ENCODE peak calls at places on chromosome 14, in seven cellular contexts. One of them, this sample, is unnamed.

GRCh38 chr14:72852194-72852593 is 41.7 kb downstream of the DPF3 start:
- DNase-seq in foreskin fibroblast: no peak
- DNase-seq in GM23338: no peak
- DNase-seq in tibial artery: no peak
- DNase-seq in MM.1S: no peak
- DNase-seq in fibroblast of villous mesenchyme: no peak
- DNase-seq in activated CD8-positive, alpha-beta T cell treated with anti-CD3 and anti-CD28 coated beads for 36 hours: no peak
- DNase-seq in this sample: no peak

GRCh38 chr14:90061849-90062794 is at the start of gene KCNK13:
- DNase-seq in foreskin fibroblast: peak
- DNase-seq in GM23338: peak
- DNase-seq in tibial artery: no peak
- DNase-seq in MM.1S: no peak
- DNase-seq in fibroblast of villous mesenchyme: no peak
- DNase-seq in activated CD8-positive, alpha-beta T cell treated with anti-CD3 and anti-CD28 coated beads for 36 hours: peak
- DNase-seq in this sample: no peak

GRCh38 chr14:99040047-99040446 is 231.9 kb downstream of the BCL11B start:
- DNase-seq in foreskin fibroblast: no peak
- DNase-seq in GM23338: no peak
- DNase-seq in tibial artery: no peak
- DNase-seq in MM.1S: no peak
- DNase-seq in fibroblast of villous mesenchyme: no peak
- DNase-seq in activated CD8-positive, alpha-beta T cell treated with anti-CD3 and anti-CD28 coated beads for 36 hours: no peak
- DNase-seq in this sample: no peak

GRCh38 chr14:64278458-64278857 is 15.7 kb downstream of the ESR2 start:
- DNase-seq in foreskin fibroblast: no peak
- DNase-seq in GM23338: peak
- DNase-seq in tibial artery: no peak
- DNase-seq in MM.1S: no peak
- DNase-seq in fibroblast of villous mesenchyme: no peak
- DNase-seq in activated CD8-positive, alpha-beta T cell treated with anti-CD3 and anti-CD28 coated beads for 36 hours: no peak
- DNase-seq in this sample: no peak

GRCh38 chr14:56150018-56150417 is 31.8 kb downstream of the PELI2 start:
- DNase-seq in foreskin fibroblast: no peak
- DNase-seq in GM23338: no peak
- DNase-seq in tibial artery: no peak
- DNase-seq in MM.1S: no peak
- DNase-seq in fibroblast of villous mesenchyme: no peak
- DNase-seq in activated CD8-positive, alpha-beta T cell treated with anti-CD3 and anti-CD28 coated beads for 36 hours: no peak
- DNase-seq in this sample: no peak

GRCh38 chr14:106185837-106186233 is 659.5 kb downstream of the TMEM121 start:
- DNase-seq in foreskin fibroblast: no peak
- DNase-seq in GM23338: no peak
- DNase-seq in tibial artery: no peak
- DNase-seq in MM.1S: no peak
- DNase-seq in fibroblast of villous mesenchyme: no peak
- DNase-seq in activated CD8-positive, alpha-beta T cell treated with anti-CD3 and anti-CD28 coated beads for 36 hours: peak
- DNase-seq in this sample: no peak

GRCh38 chr14:99479903-99480855 is 480 bp downstream of the SETD3 start:
- DNase-seq in foreskin fibroblast: peak
- DNase-seq in GM23338: peak
- DNase-seq in tibial artery: peak
- DNase-seq in MM.1S: no peak
- DNase-seq in fibroblast of villous mesenchyme: peak
- DNase-seq in activated CD8-positive, alpha-beta T cell treated with anti-CD3 and anti-CD28 coated beads for 36 hours: peak
- DNase-seq in this sample: peak

GRCh38 chr14:61560323-61560722 is 135.0 kb upstream of the HIF1A start:
- DNase-seq in foreskin fibroblast: no peak
- DNase-seq in GM23338: no peak
- DNase-seq in tibial artery: no peak
- DNase-seq in MM.1S: no peak
- DNase-seq in fibroblast of villous mesenchyme: peak
- DNase-seq in activated CD8-positive, alpha-beta T cell treated with anti-CD3 and anti-CD28 coated beads for 36 hours: no peak
- DNase-seq in this sample: no peak

GRCh38 chr14:94548999-94549985 is 11.9 kb upstream of the SERPINA4 start:
- DNase-seq in foreskin fibroblast: peak
- DNase-seq in GM23338: peak
- DNase-seq in tibial artery: peak
- DNase-seq in MM.1S: peak
- DNase-seq in fibroblast of villous mesenchyme: peak
- DNase-seq in activated CD8-positive, alpha-beta T cell treated with anti-CD3 and anti-CD28 coated beads for 36 hours: peak
- DNase-seq in this sample: no peak

GRCh38 chr14:67705211-67705610 is 3.5 kb downstream of the RDH12 start:
- DNase-seq in foreskin fibroblast: no peak
- DNase-seq in GM23338: no peak
- DNase-seq in tibial artery: no peak
- DNase-seq in MM.1S: no peak
- DNase-seq in fibroblast of villous mesenchyme: no peak
- DNase-seq in activated CD8-positive, alpha-beta T cell treated with anti-CD3 and anti-CD28 coated beads for 36 hours: no peak
- DNase-seq in this sample: no peak

GRCh38 chr14:67704484-67705089 is 2.9 kb downstream of the RDH12 start:
- DNase-seq in foreskin fibroblast: peak
- DNase-seq in GM23338: peak
- DNase-seq in tibial artery: no peak
- DNase-seq in MM.1S: peak
- DNase-seq in fibroblast of villous mesenchyme: peak
- DNase-seq in activated CD8-positive, alpha-beta T cell treated with anti-CD3 and anti-CD28 coated beads for 36 hours: peak
- DNase-seq in this sample: no peak

GRCh38 chr14:67710209-67710608 is 8.5 kb downstream of the RDH12 start:
- DNase-seq in foreskin fibroblast: no peak
- DNase-seq in GM23338: peak
- DNase-seq in tibial artery: no peak
- DNase-seq in MM.1S: no peak
- DNase-seq in fibroblast of villous mesenchyme: no peak
- DNase-seq in activated CD8-positive, alpha-beta T cell treated with anti-CD3 and anti-CD28 coated beads for 36 hours: no peak
- DNase-seq in this sample: no peak
- TF ChIP-seq CTCF in foreskin fibroblast: no peak
- TF ChIP-seq CTCF in GM23338: no peak
- TF ChIP-seq CTCF in tibial artery: no peak
- TF ChIP-seq CTCF in MM.1S: no peak
- TF ChIP-seq CTCF in fibroblast of villous mesenchyme: no peak
- TF ChIP-seq CTCF in activated CD8-positive, alpha-beta T cell treated with anti-CD3 and anti-CD28 coated beads for 36 hours: no peak
- TF ChIP-seq CTCF in this sample: no peak

DNA sequence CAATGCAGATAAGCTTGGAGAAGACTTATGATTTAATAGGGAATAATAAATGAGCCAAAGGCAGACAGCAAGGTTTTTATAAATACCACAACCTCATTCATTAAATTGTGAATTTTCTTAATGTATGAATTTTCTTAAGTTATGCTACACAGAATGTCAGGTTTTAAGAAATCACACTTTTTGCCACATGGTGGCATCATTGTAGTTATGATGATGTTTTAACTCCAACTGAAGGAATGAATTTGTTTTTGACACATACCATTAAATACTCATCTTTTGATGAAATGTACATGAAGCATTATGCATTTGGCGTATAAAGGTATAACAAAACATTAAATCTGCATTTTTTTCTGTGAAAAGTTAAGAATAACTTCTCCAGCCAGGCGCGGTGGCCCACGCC is 524.1 kb upstream of the FBXO33 start:
- DNase-seq in foreskin fibroblast: no peak
- DNase-seq in GM23338: peak
- DNase-seq in tibial artery: no peak
- DNase-seq in MM.1S: peak
- DNase-seq in fibroblast of villous mesenchyme: no peak
- DNase-seq in activated CD8-positive, alpha-beta T cell treated with anti-CD3 and anti-CD28 coated beads for 36 hours: no peak
- DNase-seq in this sample: no peak
- TF ChIP-seq CTCF in foreskin fibroblast: no peak
- TF ChIP-seq CTCF in GM23338: no peak
- TF ChIP-seq CTCF in tibial artery: no peak
- TF ChIP-seq CTCF in MM.1S: peak
- TF ChIP-seq CTCF in fibroblast of villous mesenchyme: no peak
- TF ChIP-seq CTCF in activated CD8-positive, alpha-beta T cell treated with anti-CD3 and anti-CD28 coated beads for 36 hours: no peak
- TF ChIP-seq CTCF in this sample: no peak

DNA sequence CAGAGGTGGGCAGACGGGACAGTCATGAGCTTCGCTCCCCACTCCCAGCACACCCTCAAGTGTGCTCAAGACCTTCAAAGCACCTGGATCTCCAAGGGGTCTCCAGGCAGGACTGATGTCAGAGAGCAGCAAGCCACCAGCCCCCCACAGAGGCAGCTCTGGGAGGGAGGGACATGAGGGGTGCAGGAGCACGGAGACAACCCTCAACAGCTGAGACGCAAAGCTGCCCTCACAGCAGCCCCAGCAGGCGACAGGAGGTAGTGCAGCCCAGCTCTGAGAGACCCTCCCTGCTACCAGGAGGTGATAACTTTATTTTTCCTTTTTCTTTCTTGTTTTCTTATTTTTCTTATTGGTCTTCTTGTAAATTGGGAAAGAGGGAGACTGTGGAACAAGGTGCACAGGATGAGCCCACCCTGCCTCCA is 17.9 kb downstream of the SIVA1 start:
- DNase-seq in foreskin fibroblast: peak
- DNase-seq in GM23338: peak
- DNase-seq in tibial artery: no peak
- DNase-seq in MM.1S: no peak
- DNase-seq in fibroblast of villous mesenchyme: no peak
- DNase-seq in activated CD8-positive, alpha-beta T cell treated with anti-CD3 and anti-CD28 coated beads for 36 hours: peak
- DNase-seq in this sample: no peak
- TF ChIP-seq CTCF in foreskin fibroblast: peak
- TF ChIP-seq CTCF in GM23338: peak
- TF ChIP-seq CTCF in tibial artery: peak
- TF ChIP-seq CTCF in MM.1S: peak
- TF ChIP-seq CTCF in fibroblast of villous mesenchyme: peak
- TF ChIP-seq CTCF in activated CD8-positive, alpha-beta T cell treated with anti-CD3 and anti-CD28 coated beads for 36 hours: peak
- TF ChIP-seq CTCF in this sample: peak

GRCh38 chr14:54814076-54814475 is 88.5 kb downstream of the GCH1 start:
- DNase-seq in foreskin fibroblast: no peak
- DNase-seq in GM23338: peak
- DNase-seq in tibial artery: no peak
- DNase-seq in MM.1S: no peak
- DNase-seq in fibroblast of villous mesenchyme: no peak
- DNase-seq in activated CD8-positive, alpha-beta T cell treated with anti-CD3 and anti-CD28 coated beads for 36 hours: peak
- DNase-seq in this sample: no peak
- TF ChIP-seq CTCF in foreskin fibroblast: no peak
- TF ChIP-seq CTCF in GM23338: peak
- TF ChIP-seq CTCF in tibial artery: no peak
- TF ChIP-seq CTCF in MM.1S: peak
- TF ChIP-seq CTCF in fibroblast of villous mesenchyme: peak
- TF ChIP-seq CTCF in activated CD8-positive, alpha-beta T cell treated with anti-CD3 and anti-CD28 coated beads for 36 hours: peak
- TF ChIP-seq CTCF in this sample: peak

GRCh38 chr14:51701956-51702355 is 50.2 kb downstream of the FRMD6 start:
- DNase-seq in foreskin fibroblast: no peak
- DNase-seq in GM23338: peak
- DNase-seq in tibial artery: no peak
- DNase-seq in MM.1S: no peak
- DNase-seq in fibroblast of villous mesenchyme: no peak
- DNase-seq in activated CD8-positive, alpha-beta T cell treated with anti-CD3 and anti-CD28 coated beads for 36 hours: no peak
- DNase-seq in this sample: no peak

GRCh38 chr14:51703787-51704186 is 52.1 kb downstream of the FRMD6 start:
- DNase-seq in foreskin fibroblast: no peak
- DNase-seq in GM23338: no peak
- DNase-seq in tibial artery: no peak
- DNase-seq in MM.1S: no peak
- DNase-seq in fibroblast of villous mesenchyme: no peak
- DNase-seq in activated CD8-positive, alpha-beta T cell treated with anti-CD3 and anti-CD28 coated beads for 36 hours: no peak
- DNase-seq in this sample: no peak

GRCh38 chr14:51704465-51705050 is 52.8 kb downstream of the FRMD6 start:
- DNase-seq in foreskin fibroblast: no peak
- DNase-seq in GM23338: peak
- DNase-seq in tibial artery: no peak
- DNase-seq in MM.1S: no peak
- DNase-seq in fibroblast of villous mesenchyme: no peak
- DNase-seq in activated CD8-positive, alpha-beta T cell treated with anti-CD3 and anti-CD28 coated beads for 36 hours: no peak
- DNase-seq in this sample: no peak
- TF ChIP-seq CTCF in foreskin fibroblast: no peak
- TF ChIP-seq CTCF in GM23338: no peak
- TF ChIP-seq CTCF in tibial artery: no peak
- TF ChIP-seq CTCF in MM.1S: no peak
- TF ChIP-seq CTCF in fibroblast of villous mesenchyme: no peak
- TF ChIP-seq CTCF in activated CD8-positive, alpha-beta T cell treated with anti-CD3 and anti-CD28 coated beads for 36 hours: no peak
- TF ChIP-seq CTCF in this sample: peak

GRCh38 chr14:23093993-23094665 is 807 bp downstream of the ACIN1 start:
- DNase-seq in foreskin fibroblast: no peak
- DNase-seq in GM23338: peak
- DNase-seq in tibial artery: no peak
- DNase-seq in MM.1S: no peak
- DNase-seq in fibroblast of villous mesenchyme: peak
- DNase-seq in activated CD8-positive, alpha-beta T cell treated with anti-CD3 and anti-CD28 coated beads for 36 hours: no peak
- DNase-seq in this sample: no peak
- TF ChIP-seq CTCF in foreskin fibroblast: peak
- TF ChIP-seq CTCF in GM23338: peak
- TF ChIP-seq CTCF in tibial artery: no peak
- TF ChIP-seq CTCF in MM.1S: peak
- TF ChIP-seq CTCF in fibroblast of villous mesenchyme: peak
- TF ChIP-seq CTCF in activated CD8-positive, alpha-beta T cell treated with anti-CD3 and anti-CD28 coated beads for 36 hours: no peak
- TF ChIP-seq CTCF in this sample: peak

GRCh38 chr14:70652871-70653270 is 11.2 kb downstream of the TTC9 start:
- DNase-seq in foreskin fibroblast: peak
- DNase-seq in GM23338: no peak
- DNase-seq in tibial artery: no peak
- DNase-seq in MM.1S: no peak
- DNase-seq in fibroblast of villous mesenchyme: no peak
- DNase-seq in activated CD8-positive, alpha-beta T cell treated with anti-CD3 and anti-CD28 coated beads for 36 hours: no peak
- DNase-seq in this sample: no peak

GRCh38 chr14:70651522-70651921 is 9.8 kb downstream of the TTC9 start:
- DNase-seq in foreskin fibroblast: no peak
- DNase-seq in GM23338: no peak
- DNase-seq in tibial artery: no peak
- DNase-seq in MM.1S: no peak
- DNase-seq in fibroblast of villous mesenchyme: no peak
- DNase-seq in activated CD8-positive, alpha-beta T cell treated with anti-CD3 and anti-CD28 coated beads for 36 hours: peak
- DNase-seq in this sample: no peak

GRCh38 chr14:70648374-70648773 is 6.7 kb downstream of the TTC9 start:
- DNase-seq in foreskin fibroblast: no peak
- DNase-seq in GM23338: no peak
- DNase-seq in tibial artery: no peak
- DNase-seq in MM.1S: no peak
- DNase-seq in fibroblast of villous mesenchyme: no peak
- DNase-seq in activated CD8-positive, alpha-beta T cell treated with anti-CD3 and anti-CD28 coated beads for 36 hours: no peak
- DNase-seq in this sample: no peak

GRCh38 chr14:70646705-70647104 is 5.0 kb downstream of the TTC9 start:
- DNase-seq in foreskin fibroblast: no peak
- DNase-seq in GM23338: peak
- DNase-seq in tibial artery: no peak
- DNase-seq in MM.1S: no peak
- DNase-seq in fibroblast of villous mesenchyme: no peak
- DNase-seq in activated CD8-positive, alpha-beta T cell treated with anti-CD3 and anti-CD28 coated beads for 36 hours: no peak
- DNase-seq in this sample: no peak

DNA sequence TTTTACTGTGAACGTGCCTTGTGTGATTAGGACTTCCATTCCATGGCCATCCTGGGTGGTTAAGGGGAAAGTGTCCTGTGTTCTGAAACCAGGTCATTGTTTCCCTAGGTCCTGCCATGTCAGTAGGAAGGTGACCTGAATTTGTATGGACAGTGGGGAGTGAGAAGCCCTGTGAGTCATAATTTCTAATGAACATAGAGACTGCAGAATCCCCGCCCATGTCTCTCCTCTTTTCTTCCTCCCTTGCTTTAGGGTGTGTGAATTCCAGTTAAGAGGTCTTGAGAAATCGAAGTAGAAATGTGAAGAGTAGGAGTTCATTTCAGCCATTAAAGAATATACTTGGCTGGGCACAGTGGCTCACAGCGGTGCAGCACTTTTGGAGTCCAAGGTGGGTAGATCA is 8.1 kb downstream of the TTC9 start:
- DNase-seq in foreskin fibroblast: no peak
- DNase-seq in GM23338: no peak
- DNase-seq in tibial artery: no peak
- DNase-seq in MM.1S: no peak
- DNase-seq in fibroblast of villous mesenchyme: no peak
- DNase-seq in activated CD8-positive, alpha-beta T cell treated with anti-CD3 and anti-CD28 coated beads for 36 hours: no peak
- DNase-seq in this sample: no peak
- TF ChIP-seq CTCF in foreskin fibroblast: no peak
- TF ChIP-seq CTCF in GM23338: no peak
- TF ChIP-seq CTCF in tibial artery: no peak
- TF ChIP-seq CTCF in MM.1S: no peak
- TF ChIP-seq CTCF in fibroblast of villous mesenchyme: no peak
- TF ChIP-seq CTCF in activated CD8-positive, alpha-beta T cell treated with anti-CD3 and anti-CD28 coated beads for 36 hours: no peak
- TF ChIP-seq CTCF in this sample: no peak